ENCODE peak calls at places on chromosomes 7 and 10, in ten cellular contexts. One of them, this sample, is unnamed.

GRCh38 chr7:81294897-81295515 is 376.2 kb upstream of the SEMA3C start:
- DNase-seq in IMR-90: no peak
- DNase-seq in hepatocyte: no peak
- DNase-seq in HFF-Myc: no peak
- DNase-seq in cardiac muscle cell: no peak
- DNase-seq in fibroblast of mammary gland: no peak
- DNase-seq in fibroblast of villous mesenchyme: no peak
- DNase-seq in heart left ventricle: no peak
- DNase-seq in psoas muscle: no peak
- DNase-seq in sigmoid colon: no peak
- DNase-seq in this sample: no peak

GRCh38 chr10:62559481-62560206 is 185.5 kb downstream of the ZNF365 start:
- DNase-seq in IMR-90: no peak
- DNase-seq in hepatocyte: no peak
- DNase-seq in HFF-Myc: no peak
- DNase-seq in cardiac muscle cell: peak; percentile 49
- DNase-seq in fibroblast of mammary gland: peak; percentile 44
- DNase-seq in fibroblast of villous mesenchyme: peak; percentile 38
- DNase-seq in heart left ventricle: no peak
- DNase-seq in psoas muscle: no peak
- DNase-seq in sigmoid colon: no peak
- DNase-seq in this sample: peak; percentile 43

GRCh38 chr7:151384352-151384697 is 25.5 kb downstream of the WDR86 start:
- DNase-seq in IMR-90: no peak
- DNase-seq in hepatocyte: no peak
- DNase-seq in HFF-Myc: no peak
- DNase-seq in cardiac muscle cell: no peak
- DNase-seq in fibroblast of mammary gland: no peak
- DNase-seq in fibroblast of villous mesenchyme: no peak
- DNase-seq in heart left ventricle: no peak
- DNase-seq in psoas muscle: no peak
- DNase-seq in sigmoid colon: no peak
- DNase-seq in this sample: no peak

GRCh38 chr10:88702848-88703597 is 3.0 kb upstream of the LIPK start:
- DNase-seq in IMR-90: peak; percentile 35
- DNase-seq in hepatocyte: peak; percentile 80
- DNase-seq in HFF-Myc: peak; percentile 27
- DNase-seq in cardiac muscle cell: peak; percentile 13
- DNase-seq in fibroblast of mammary gland: peak; percentile 37
- DNase-seq in fibroblast of villous mesenchyme: no peak
- DNase-seq in heart left ventricle: no peak
- DNase-seq in psoas muscle: no peak
- DNase-seq in sigmoid colon: no peak
- DNase-seq in this sample: no peak

GRCh38 chr7:31688990-31689389 is 2.0 kb downstream of the PPP1R17 start:
- DNase-seq in IMR-90: no peak
- DNase-seq in hepatocyte: no peak
- DNase-seq in HFF-Myc: no peak
- DNase-seq in cardiac muscle cell: no peak
- DNase-seq in fibroblast of mammary gland: no peak
- DNase-seq in fibroblast of villous mesenchyme: no peak
- DNase-seq in heart left ventricle: no peak
- DNase-seq in psoas muscle: no peak
- DNase-seq in sigmoid colon: no peak
- DNase-seq in this sample: no peak

GRCh38 chr7:35691827-35692307 is 3.1 kb downstream of the HERPUD2 start:
- DNase-seq in IMR-90: peak; percentile 22
- DNase-seq in hepatocyte: peak; percentile 28
- DNase-seq in HFF-Myc: no peak
- DNase-seq in cardiac muscle cell: peak; percentile 47
- DNase-seq in fibroblast of mammary gland: peak; percentile 16
- DNase-seq in fibroblast of villous mesenchyme: peak; percentile 55
- DNase-seq in heart left ventricle: no peak
- DNase-seq in psoas muscle: no peak
- DNase-seq in sigmoid colon: no peak
- DNase-seq in this sample: peak; percentile 41

GRCh38 chr7:45924283-45924682 is 3.2 kb upstream of the IGFBP3 start:
- DNase-seq in IMR-90: peak; percentile 76
- DNase-seq in hepatocyte: peak; percentile 56
- DNase-seq in HFF-Myc: no peak
- DNase-seq in cardiac muscle cell: peak; percentile 70
- DNase-seq in fibroblast of mammary gland: peak; percentile 73
- DNase-seq in fibroblast of villous mesenchyme: peak; percentile 73
- DNase-seq in heart left ventricle: no peak
- DNase-seq in psoas muscle: no peak
- DNase-seq in sigmoid colon: no peak
- DNase-seq in this sample: peak; percentile 86

GRCh38 chr7:158185653-158186052 is 402.0 kb downstream of the PTPRN2 start:
- DNase-seq in IMR-90: no peak
- DNase-seq in hepatocyte: no peak
- DNase-seq in HFF-Myc: no peak
- DNase-seq in cardiac muscle cell: no peak
- DNase-seq in fibroblast of mammary gland: no peak
- DNase-seq in fibroblast of villous mesenchyme: no peak
- DNase-seq in heart left ventricle: no peak
- DNase-seq in psoas muscle: no peak
- DNase-seq in sigmoid colon: no peak
- DNase-seq in this sample: no peak

GRCh38 chr7:84700563-84701370 is 486.1 kb downstream of the SEMA3D start:
- DNase-seq in IMR-90: peak; percentile 38
- DNase-seq in hepatocyte: no peak
- DNase-seq in HFF-Myc: no peak
- DNase-seq in cardiac muscle cell: peak; percentile 6
- DNase-seq in fibroblast of mammary gland: peak; percentile 13
- DNase-seq in fibroblast of villous mesenchyme: no peak
- DNase-seq in heart left ventricle: no peak
- DNase-seq in psoas muscle: no peak
- DNase-seq in sigmoid colon: no peak
- DNase-seq in this sample: peak; percentile 62

GRCh38 chr10:100518761-100519241 is 860 bp downstream of the SEC31B start:
- DNase-seq in IMR-90: peak; percentile 70
- DNase-seq in hepatocyte: peak; percentile 79
- DNase-seq in HFF-Myc: peak; percentile 44
- DNase-seq in cardiac muscle cell: peak; percentile 72
- DNase-seq in fibroblast of mammary gland: peak; percentile 63
- DNase-seq in fibroblast of villous mesenchyme: peak; percentile 64
- DNase-seq in heart left ventricle: peak; percentile 72
- DNase-seq in psoas muscle: no peak
- DNase-seq in sigmoid colon: no peak
- DNase-seq in this sample: peak; percentile 77

GRCh38 chr7:18361756-18362155 is 133.8 kb upstream of the HDAC9 start:
- DNase-seq in IMR-90: no peak
- DNase-seq in hepatocyte: peak; percentile 37
- DNase-seq in HFF-Myc: peak; percentile 5
- DNase-seq in cardiac muscle cell: peak; percentile 56
- DNase-seq in fibroblast of mammary gland: peak; percentile 65
- DNase-seq in fibroblast of villous mesenchyme: no peak
- DNase-seq in heart left ventricle: no peak
- DNase-seq in psoas muscle: no peak
- DNase-seq in sigmoid colon: no peak
- DNase-seq in this sample: no peak

GRCh38 chr10:113895018-113895417 is 40.6 kb downstream of the NHLRC2 start:
- DNase-seq in IMR-90: peak; percentile 47
- DNase-seq in hepatocyte: no peak
- DNase-seq in HFF-Myc: no peak
- DNase-seq in cardiac muscle cell: peak; percentile 39
- DNase-seq in fibroblast of mammary gland: peak; percentile 63
- DNase-seq in fibroblast of villous mesenchyme: peak; percentile 37
- DNase-seq in heart left ventricle: no peak
- DNase-seq in psoas muscle: no peak
- DNase-seq in sigmoid colon: no peak
- DNase-seq in this sample: peak; percentile 73

GRCh38 chr7:13800694-13801448 is 188.6 kb downstream of the ETV1 start:
- DNase-seq in IMR-90: peak; percentile 96
- DNase-seq in hepatocyte: no peak
- DNase-seq in HFF-Myc: peak; percentile 32
- DNase-seq in cardiac muscle cell: peak; percentile 74
- DNase-seq in fibroblast of mammary gland: peak; percentile 94
- DNase-seq in fibroblast of villous mesenchyme: peak; percentile 29
- DNase-seq in heart left ventricle: no peak
- DNase-seq in psoas muscle: no peak
- DNase-seq in sigmoid colon: no peak
- DNase-seq in this sample: peak; percentile 78

GRCh38 chr10:1737222-1738061 is at the start of gene ADARB2:
- DNase-seq in IMR-90: no peak
- DNase-seq in hepatocyte: peak; percentile 61
- DNase-seq in HFF-Myc: no peak
- DNase-seq in cardiac muscle cell: no peak
- DNase-seq in fibroblast of mammary gland: no peak
- DNase-seq in fibroblast of villous mesenchyme: no peak
- DNase-seq in heart left ventricle: peak; percentile 50
- DNase-seq in psoas muscle: no peak
- DNase-seq in sigmoid colon: no peak
- DNase-seq in this sample: no peak

GRCh38 chr7:47382200-47382599 is 199.7 kb downstream of the TNS3 start:
- DNase-seq in IMR-90: no peak
- DNase-seq in hepatocyte: no peak
- DNase-seq in HFF-Myc: no peak
- DNase-seq in cardiac muscle cell: no peak
- DNase-seq in fibroblast of mammary gland: no peak
- DNase-seq in fibroblast of villous mesenchyme: no peak
- DNase-seq in heart left ventricle: no peak
- DNase-seq in psoas muscle: peak; percentile 15
- DNase-seq in sigmoid colon: peak; percentile 27
- DNase-seq in this sample: no peak

GRCh38 chr7:47383696-47384445 is 198.0 kb downstream of the TNS3 start:
- DNase-seq in IMR-90: no peak
- DNase-seq in hepatocyte: no peak
- DNase-seq in HFF-Myc: no peak
- DNase-seq in cardiac muscle cell: no peak
- DNase-seq in fibroblast of mammary gland: no peak
- DNase-seq in fibroblast of villous mesenchyme: no peak
- DNase-seq in heart left ventricle: no peak
- DNase-seq in psoas muscle: peak; percentile 20
- DNase-seq in sigmoid colon: peak; percentile 39
- DNase-seq in this sample: no peak

GRCh38 chr7:47381132-47381495 is 200.8 kb downstream of the TNS3 start:
- DNase-seq in IMR-90: no peak
- DNase-seq in hepatocyte: no peak
- DNase-seq in HFF-Myc: no peak
- DNase-seq in cardiac muscle cell: no peak
- DNase-seq in fibroblast of mammary gland: no peak
- DNase-seq in fibroblast of villous mesenchyme: no peak
- DNase-seq in heart left ventricle: no peak
- DNase-seq in psoas muscle: no peak
- DNase-seq in sigmoid colon: peak; percentile 32
- DNase-seq in this sample: no peak

GRCh38 chr7:47384755-47385475 is 197.0 kb downstream of the TNS3 start:
- DNase-seq in IMR-90: no peak
- DNase-seq in hepatocyte: no peak
- DNase-seq in HFF-Myc: no peak
- DNase-seq in cardiac muscle cell: no peak
- DNase-seq in fibroblast of mammary gland: no peak
- DNase-seq in fibroblast of villous mesenchyme: no peak
- DNase-seq in heart left ventricle: no peak
- DNase-seq in psoas muscle: peak; percentile 31
- DNase-seq in sigmoid colon: peak; percentile 43
- DNase-seq in this sample: no peak

DNA sequence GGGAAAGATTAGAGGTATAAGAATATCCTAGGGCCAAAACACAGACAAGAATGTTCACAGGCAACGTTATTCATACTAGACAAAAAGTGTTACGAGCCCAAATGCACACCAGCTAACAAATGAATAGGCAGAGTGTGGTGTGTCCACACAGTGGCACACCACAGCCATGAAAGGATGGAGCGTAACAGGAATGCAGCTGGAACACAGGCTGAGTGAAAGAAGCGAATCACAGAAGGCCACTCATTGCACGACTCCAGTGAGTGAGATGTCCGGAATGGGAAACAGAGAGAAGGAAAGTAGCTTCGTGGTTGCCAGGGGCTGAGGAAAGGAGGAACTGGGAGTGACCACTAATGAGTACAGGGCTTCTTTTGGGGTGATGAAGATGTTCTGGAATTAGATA is 198.8 kb downstream of the TNS3 start:
- DNase-seq in IMR-90: peak; percentile 65
- DNase-seq in hepatocyte: no peak
- DNase-seq in HFF-Myc: peak; percentile 15
- DNase-seq in cardiac muscle cell: no peak
- DNase-seq in fibroblast of mammary gland: peak; percentile 9
- DNase-seq in fibroblast of villous mesenchyme: no peak
- DNase-seq in heart left ventricle: no peak
- DNase-seq in psoas muscle: peak; percentile 18
- DNase-seq in sigmoid colon: peak; percentile 27
- DNase-seq in this sample: no peak
- TF ChIP-seq CTCF in IMR-90: peak; percentile 3
- TF ChIP-seq CTCF in hepatocyte: no peak
- TF ChIP-seq CTCF in HFF-Myc: no peak
- TF ChIP-seq CTCF in cardiac muscle cell: no peak
- TF ChIP-seq CTCF in fibroblast of mammary gland: no peak
- TF ChIP-seq CTCF in fibroblast of villous mesenchyme: no peak
- TF ChIP-seq CTCF in heart left ventricle: no peak
- TF ChIP-seq CTCF in psoas muscle: no peak
- TF ChIP-seq CTCF in sigmoid colon: no peak
- TF ChIP-seq CTCF in this sample: no peak

DNA sequence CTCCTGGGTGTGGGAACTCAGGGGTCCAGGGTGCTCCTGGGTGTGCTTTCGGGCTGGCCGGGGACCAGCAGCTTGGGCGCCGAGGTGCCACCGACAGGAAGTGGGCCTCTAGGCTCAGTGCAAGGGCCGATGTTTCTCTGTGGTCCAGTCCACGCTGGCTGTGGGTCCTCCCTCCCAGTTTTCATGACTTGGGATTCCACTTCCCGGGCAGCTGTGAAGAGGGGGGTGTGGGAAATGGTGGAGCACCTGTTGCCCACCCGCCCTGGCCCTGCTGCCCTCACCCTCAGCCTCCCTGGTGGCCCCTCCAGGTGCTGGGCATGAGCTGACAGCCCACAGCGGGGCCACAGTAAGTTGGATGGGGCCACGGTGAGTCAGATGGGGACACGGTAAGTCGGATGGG is 58.5 kb downstream of the NKX6-2 start:
- DNase-seq in IMR-90: no peak
- DNase-seq in hepatocyte: no peak
- DNase-seq in HFF-Myc: no peak
- DNase-seq in cardiac muscle cell: no peak
- DNase-seq in fibroblast of mammary gland: no peak
- DNase-seq in fibroblast of villous mesenchyme: no peak
- DNase-seq in heart left ventricle: no peak
- DNase-seq in psoas muscle: no peak
- DNase-seq in sigmoid colon: no peak
- DNase-seq in this sample: no peak
- H3K4me3 ChIP-seq in IMR-90: no peak overlapping the region
- H3K4me3 ChIP-seq in hepatocyte: no peak overlapping the region
- H3K4me3 ChIP-seq in HFF-Myc: no peak overlapping the region
- H3K4me3 ChIP-seq in cardiac muscle cell: no peak overlapping the region
- H3K4me3 ChIP-seq in fibroblast of mammary gland: no peak overlapping the region
- H3K4me3 ChIP-seq in fibroblast of villous mesenchyme: no peak overlapping the region
- H3K4me3 ChIP-seq in heart left ventricle: no peak overlapping the region
- H3K4me3 ChIP-seq in psoas muscle: no peak overlapping the region
- H3K4me3 ChIP-seq in sigmoid colon: no peak overlapping the region
- H3K4me3 ChIP-seq in this sample: no peak overlapping the region

GRCh38 chr7:33886100-33886623 is 19.2 kb upstream of the BMPER start:
- DNase-seq in IMR-90: peak; percentile 35
- DNase-seq in hepatocyte: peak; percentile 26
- DNase-seq in HFF-Myc: no peak
- DNase-seq in cardiac muscle cell: no peak
- DNase-seq in fibroblast of mammary gland: peak; percentile 51
- DNase-seq in fibroblast of villous mesenchyme: peak; percentile 41
- DNase-seq in heart left ventricle: no peak
- DNase-seq in psoas muscle: no peak
- DNase-seq in sigmoid colon: no peak
- DNase-seq in this sample: no peak
- TF ChIP-seq CTCF in IMR-90: peak; percentile 52
- TF ChIP-seq CTCF in hepatocyte: peak; percentile 24
- TF ChIP-seq CTCF in HFF-Myc: peak; percentile 68
- TF ChIP-seq CTCF in cardiac muscle cell: peak; percentile 48
- TF ChIP-seq CTCF in fibroblast of mammary gland: peak; percentile 46
- TF ChIP-seq CTCF in fibroblast of villous mesenchyme: peak; percentile 63
- TF ChIP-seq CTCF in heart left ventricle: no peak
- TF ChIP-seq CTCF in psoas muscle: no peak
- TF ChIP-seq CTCF in sigmoid colon: no peak
- TF ChIP-seq CTCF in this sample: peak; percentile 46

GRCh38 chr7:17142831-17143541 is 155.5 kb upstream of the AHR start:
- DNase-seq in IMR-90: peak; percentile 33
- DNase-seq in hepatocyte: no peak
- DNase-seq in HFF-Myc: no peak
- DNase-seq in cardiac muscle cell: peak; percentile 24
- DNase-seq in fibroblast of mammary gland: peak; percentile 55
- DNase-seq in fibroblast of villous mesenchyme: peak; percentile 29
- DNase-seq in heart left ventricle: no peak
- DNase-seq in psoas muscle: no peak
- DNase-seq in sigmoid colon: no peak
- DNase-seq in this sample: peak; percentile 63
- H3K4me3 ChIP-seq in IMR-90: no peak overlapping the region
- H3K4me3 ChIP-seq in hepatocyte: no peak overlapping the region
- H3K4me3 ChIP-seq in HFF-Myc: no peak overlapping the region
- H3K4me3 ChIP-seq in cardiac muscle cell: no peak overlapping the region
- H3K4me3 ChIP-seq in fibroblast of mammary gland: no peak overlapping the region
- H3K4me3 ChIP-seq in fibroblast of villous mesenchyme: no peak overlapping the region
- H3K4me3 ChIP-seq in heart left ventricle: peak overlapping the region; percentile 30
- H3K4me3 ChIP-seq in psoas muscle: peak overlapping the region; percentile 47
- H3K4me3 ChIP-seq in sigmoid colon: peak overlapping the region; percentile 4
- H3K4me3 ChIP-seq in this sample: no peak overlapping the region